ENCODE peak calls at places on chromosomes 3 and 15, in nine cellular contexts. L is breast epithelium; X is transverse colon; A is uterus; N is aorta; T is heart right ventricle; O is CD8-positive, alpha-beta T cell; M is PC-9; V is heart left ventricle. D is an unnamed sample.

GRCh38 chr15:65818927-65819562 is 27.0 kb upstream of the DENND4A start:
- DNase-seq in L (no peak), X (no peak), A (no peak), N (no peak), T (no peak), O (no peak), M (no peak), V (no peak), D (no peak)

GRCh38 chr15:25858952-25859760 is 4.0 kb downstream of the ATP10A start:
- DNase-seq in L (no peak), X (no peak), A (no peak), N (no peak), T (no peak), O (no peak), M (no peak), V (no peak), D (no peak)

GRCh38 chr15:58203537-58203936 is 65.4 kb downstream of the AQP9 start:
- DNase-seq in L (no peak), X (no peak), A (no peak), N (no peak), T (no peak), O (no peak), M (no peak), V (no peak), D (no peak)

GRCh38 chr3:135762188-135762853 is 203.2 kb upstream of the PPP2R3A start:
- DNase-seq in L (no peak), X (no peak), A (no peak), N (no peak), T (no peak), O (no peak), M (no peak), V (no peak), D (no peak)

GRCh38 chr3:183224180-183224579 is 28.9 kb upstream of the B3GNT5 start:
- DNase-seq in L (no peak), X (no peak), A (no peak), N (no peak), T (no peak), O (no peak), M (no peak), V (no peak), D (no peak)

GRCh38 chr3:135106445-135106844 is 311.4 kb downstream of the EPHB1 start:
- DNase-seq in L (no peak), X (peak; percentile 71), A (no peak), N (no peak), T (peak; percentile 11), O (no peak), M (peak; percentile 4), V (no peak), D (no peak)

GRCh38 chr3:178340523-178340922 is 195.7 kb upstream of the KCNMB2 start:
- DNase-seq in L (no peak), X (no peak), A (no peak), N (no peak), T (no peak), O (no peak), M (no peak), V (no peak), D (no peak)

GRCh38 chr15:91426412-91426811 is 326.4 kb downstream of the SV2B start:
- DNase-seq in L (no peak), X (no peak), A (no peak), N (no peak), T (no peak), O (no peak), M (no peak), V (no peak), D (no peak)

GRCh38 chr3:140571836-140572235 is 106.0 kb upstream of the TRIM42 start:
- DNase-seq in L (no peak), X (no peak), A (no peak), N (no peak), T (no peak), O (no peak), M (no peak), V (no peak), D (peak; percentile 46)

GRCh38 chr3:174619244-174619643 is 239.9 kb upstream of the NAALADL2 start:
- DNase-seq in L (no peak), X (no peak), A (no peak), N (no peak), T (no peak), O (no peak), M (no peak), V (no peak), D (no peak)

GRCh38 chr15:63255485-63255990 is 21.9 kb upstream of the APH1B start:
- DNase-seq in L (no peak), X (no peak), A (no peak), N (no peak), T (no peak), O (no peak), M (no peak), V (no peak), D (no peak)

GRCh38 chr3:70281663-70282062 is 30.8 kb downstream of the MDFIC2 start:
- DNase-seq in L (no peak), X (no peak), A (no peak), N (no peak), T (no peak), O (no peak), M (no peak), V (no peak), D (no peak)

GRCh38 chr3:115930168-115930567 is 306.9 kb downstream of the GAP43 start:
- DNase-seq in L (no peak), X (no peak), A (no peak), N (no peak), T (no peak), O (no peak), M (no peak), V (no peak), D (no peak)

GRCh38 chr15:33296050-33296449 is 14.7 kb upstream of the RYR3 start:
- DNase-seq in L (no peak), X (no peak), A (no peak), N (no peak), T (no peak), O (no peak), M (no peak), V (no peak), D (no peak)

GRCh38 chr3:178665747-178666146 is 129.5 kb downstream of the KCNMB2 start:
- DNase-seq in L (no peak), X (no peak), A (no peak), N (no peak), T (peak; percentile 63), O (no peak), M (no peak), V (no peak), D (no peak)

GRCh38 chr3:99286266-99286845 is 352.0 kb upstream of the COL8A1 start:
- DNase-seq in L (no peak), X (no peak), A (no peak), N (no peak), T (no peak), O (no peak), M (no peak), V (no peak), D (no peak)

GRCh38 chr3:148861277-148861869 is 3.7 kb upstream of the CPA3 start:
- DNase-seq in L (no peak), X (no peak), A (no peak), N (no peak), T (no peak), O (no peak), M (no peak), V (no peak), D (no peak)

GRCh38 chr3:66789584-66790237 is 208.4 kb upstream of the KBTBD8 start:
- DNase-seq in L (no peak), X (no peak), A (peak; percentile 57), N (no peak), T (no peak), O (no peak), M (no peak), V (no peak), D (no peak)

GRCh38 chr15:61115241-61115640 is 113.9 kb downstream of the RORA start:
- DNase-seq in L (no peak), X (no peak), A (no peak), N (no peak), T (no peak), O (no peak), M (no peak), V (no peak), D (no peak)

GRCh38 chr3:77780621-77781020 is 740.7 kb downstream of the ROBO2 start:
- DNase-seq in L (no peak), X (no peak), A (no peak), N (no peak), T (no peak), O (no peak), M (no peak), V (no peak), D (no peak)

GRCh38 chr3:49081429-49081828 is 12.4 kb downstream of the QRICH1 start:
- DNase-seq in L (no peak), X (no peak), A (no peak), N (no peak), T (no peak), O (no peak), M (no peak), V (no peak), D (no peak)
- H3K27me3 ChIP-seq in L (no peaks in the 10 kb centered on the region), X (no peaks in the 10 kb centered on the region), A (no peaks in the 10 kb centered on the region), N (no peaks in the 10 kb centered on the region), T (no peaks in the 10 kb centered on the region), O (no peaks in the 10 kb centered on the region), M (no peaks in the 10 kb centered on the region), V (no peaks in the 10 kb centered on the region), D (no peaks in the 10 kb centered on the region)

GRCh38 chr3:12648384-12648959 is 15.4 kb downstream of the RAF1 start:
- DNase-seq in L (no peak), X (peak; percentile 25), A (no peak), N (no peak), T (no peak), O (no peak), M (no peak), V (no peak), D (no peak)
- H3K4me1 ChIP-seq in L (no peaks in the 10 kb centered on the region), X (peaks cover 27% of the 10 kb centered on the region), A (no peaks in the 10 kb centered on the region), N (peaks cover 3% of the 10 kb centered on the region), T (peaks cover 40% of the 10 kb centered on the region), O (peaks cover 21% of the 10 kb centered on the region), M (peaks cover 18% of the 10 kb centered on the region), V (peaks cover 46% of the 10 kb centered on the region), D (peaks cover 87% of the 10 kb centered on the region)

DNA sequence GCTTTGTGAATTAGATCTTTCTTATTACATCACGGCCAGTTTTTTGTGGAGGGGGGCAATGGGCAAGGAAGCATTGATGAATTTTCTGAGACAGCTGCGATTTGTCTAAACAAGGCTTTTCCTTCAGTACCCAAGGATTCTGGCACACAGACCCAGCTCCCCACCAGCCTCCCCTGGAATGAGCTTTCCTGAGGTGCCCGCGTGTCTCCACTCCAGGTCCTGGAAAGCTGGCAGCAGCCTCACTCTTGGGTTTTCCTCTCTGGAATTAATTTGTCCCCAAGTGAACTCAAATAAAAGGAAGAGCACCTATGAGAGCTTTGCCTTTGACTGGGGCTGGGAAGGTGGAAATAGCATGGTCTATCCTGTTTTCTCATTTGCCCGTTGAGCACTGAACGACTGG is 157.6 kb upstream of the CTDSPL start:
- DNase-seq in L (no peak), X (no peak), A (no peak), N (no peak), T (no peak), O (no peak), M (no peak), V (no peak), D (no peak)
- H3K27me3 ChIP-seq in L (no peaks in the 10 kb centered on the region), X (no peaks in the 10 kb centered on the region), A (no peaks in the 10 kb centered on the region), N (no peaks in the 10 kb centered on the region), T (no peaks in the 10 kb centered on the region), O (no peaks in the 10 kb centered on the region), M (peaks cover 54% of the 10 kb centered on the region), V (no peaks in the 10 kb centered on the region), D (no peaks in the 10 kb centered on the region)

DNA sequence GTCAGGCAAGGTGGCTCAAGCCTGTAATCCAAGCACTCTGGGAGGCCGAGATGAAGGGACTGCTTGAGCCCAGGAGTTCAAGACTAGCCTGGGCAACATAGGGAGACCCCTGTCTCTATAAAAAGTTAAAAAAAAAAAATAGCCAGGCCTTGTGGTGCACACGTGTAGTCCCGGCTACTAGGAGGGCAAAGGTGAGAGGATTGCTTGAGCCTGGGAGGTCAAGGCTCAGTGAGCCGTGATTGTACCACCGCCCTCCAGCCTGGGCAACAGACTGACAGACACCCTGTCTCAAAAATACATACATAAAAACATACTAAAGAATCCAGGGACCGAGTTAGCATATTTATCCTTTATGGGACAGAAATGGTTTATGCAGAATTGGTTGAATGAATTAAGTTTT is 13.8 kb downstream of the SIAH2 start:
- DNase-seq in L (no peak), X (no peak), A (no peak), N (no peak), T (no peak), O (no peak), M (no peak), V (no peak), D (no peak)
- H3K4me1 ChIP-seq in L (no peaks in the 10 kb centered on the region), X (peaks cover 72% of the 10 kb centered on the region), A (peaks cover 5% of the 10 kb centered on the region), N (peaks cover 5% of the 10 kb centered on the region), T (peaks cover 10% of the 10 kb centered on the region), O (peaks cover 8% of the 10 kb centered on the region), M (peaks cover 29% of the 10 kb centered on the region), V (peaks cover 49% of the 10 kb centered on the region), D (peaks cover 85% of the 10 kb centered on the region)